ENCODE peak calls at places on chromosomes 12 and 14, in five cellular contexts. K is progenitor cell of endocrine pancreas, Z is heart left ventricle, Q is cardiac fibroblast, T is left ventricle myocardium inferior. W is an unnamed sample.

GRCh38 chr12:66493841-66494240 is 185.0 kb downstream of the GRIP1 start:
- DNase-seq in K (no peak), Z (no peak), Q (no peak), T (no peak), W (no peak)

GRCh38 chr12:93316623-93316971 is 61.1 kb upstream of the NUDT4 start:
- DNase-seq in K (no peak), Z (no peak), Q (no peak), T (no peak), W (no peak)

GRCh38 chr14:69315302-69315701 is 55.3 kb downstream of the GALNT16 start:
- DNase-seq in K (no peak), Z (peak; percentile 40), Q (peak; percentile 5), T (no peak), W (no peak)

GRCh38 chr12:5396541-5396940 is 35.4 kb upstream of the NTF3 start:
- DNase-seq in K (no peak), Z (no peak), Q (no peak), T (no peak), W (no peak)

GRCh38 chr14:35174342-35174741 is 52.0 kb downstream of the PRORP start:
- DNase-seq in K (no peak), Z (no peak), Q (no peak), T (no peak), W (no peak)

GRCh38 chr12:131761638-131762037 is 50.7 kb downstream of the SFSWAP start:
- DNase-seq in K (no peak), Z (no peak), Q (no peak), T (no peak), W (no peak)

GRCh38 chr12:130031571-130032189 is 127.9 kb upstream of the TMEM132D start:
- DNase-seq in K (peak; percentile 60), Z (no peak), Q (peak; percentile 21), T (peak; percentile 29), W (peak; percentile 28)

GRCh38 chr14:77026930-77027537 is 1.5 kb downstream of the IRF2BPL start:
- DNase-seq in K (peak; percentile 32), Z (peak; percentile 58), Q (peak; percentile 63), T (peak; percentile 54), W (peak; percentile 52)

GRCh38 chr14:91060472-91061308 is at the start of gene RPS6KA5:
- DNase-seq in K (peak; percentile 99), Z (peak; percentile 100), Q (peak; percentile 100), T (peak; percentile 100), W (peak; percentile 100)

GRCh38 chr12:64222011-64222765 is at the start of gene KICS2:
- DNase-seq in K (peak; percentile 78), Z (peak; percentile 94), Q (peak; percentile 95), T (peak; percentile 93), W (peak; percentile 93)

GRCh38 chr12:8483081-8483479 is 27.3 kb downstream of the CLEC6A start:
- DNase-seq in K (no peak), Z (no peak), Q (no peak), T (no peak), W (no peak)

GRCh38 chr12:56126732-56127239 is 1.3 kb upstream of the ESYT1 start:
- DNase-seq in K (no peak), Z (no peak), Q (no peak), T (no peak), W (no peak)

GRCh38 chr14:73059326-73059725 is 992 bp downstream of the RBM25 start:
- DNase-seq in K (no peak), Z (no peak), Q (peak; percentile 38), T (no peak), W (no peak)

GRCh38 chr12:13380297-13380696 is 183.8 kb downstream of the EMP1 start:
- DNase-seq in K (no peak), Z (no peak), Q (no peak), T (no peak), W (no peak)

GRCh38 chr14:103014466-103015319 is 42.7 kb downstream of the CDC42BPB start:
- DNase-seq in K (no peak), Z (no peak), Q (peak; percentile 63), T (no peak), W (no peak)

GRCh38 chr12:1013618-1014489 is 22.8 kb downstream of the ERC1 start:
- DNase-seq in K (no peak), Z (no peak), Q (peak; percentile 90), T (no peak), W (peak; percentile 66)

GRCh38 chr12:54558759-54559158 is 9.4 kb downstream of the PDE1B start:
- DNase-seq in K (no peak), Z (no peak), Q (no peak), T (no peak), W (no peak)

GRCh38 chr14:44898547-44898946 is 63.2 kb downstream of the KLHL28 start:
- DNase-seq in K (no peak), Z (no peak), Q (peak; percentile 32), T (no peak), W (no peak)

GRCh38 chr14:101462726-101463565 is 98.3 kb upstream of the DIO3 start:
- DNase-seq in K (peak; percentile 5), Z (no peak), Q (no peak), T (no peak), W (no peak)

GRCh38 chr14:90445011-90445410 is 48.2 kb downstream of the CALM1 start:
- DNase-seq in K (no peak), Z (no peak), Q (no peak), T (no peak), W (no peak)

GRCh38 chr12:22286569-22286968 is 47.9 kb downstream of the ST8SIA1 start:
- DNase-seq in K (no peak), Z (no peak), Q (peak; percentile 67), T (no peak), W (no peak)

GRCh38 chr12:43758247-43758727 is 303 bp downstream of the PUS7L start:
- DNase-seq in K (peak; percentile 15), Z (peak; percentile 30), Q (peak; percentile 43), T (no peak), W (no peak)

GRCh38 chr12:53985900-53986685 is 1.1 kb downstream of the HOXC10 start:
- DNase-seq in K (no peak), Z (no peak), Q (no peak), T (no peak), W (no peak)

GRCh38 chr14:67392728-67393314 is 19.1 kb downstream of the PLEK2 start:
- DNase-seq in K (no peak), Z (no peak), Q (no peak), T (no peak), W (peak; percentile 88)

GRCh38 chr12:111396726-111397445 is 8.8 kb upstream of the SH2B3 start:
- DNase-seq in K (peak; percentile 80), Z (peak; percentile 86), Q (peak; percentile 85), T (peak; percentile 88), W (peak; percentile 87)

GRCh38 chr14:41899416-41899815 is 292.7 kb downstream of the LRFN5 start:
- DNase-seq in K (no peak), Z (no peak), Q (no peak), T (no peak), W (no peak)

GRCh38 chr14:24436355-24437019 is 6.1 kb downstream of the SDR39U1 start:
- DNase-seq in K (no peak), Z (no peak), Q (peak; percentile 91), T (no peak), W (peak; percentile 64)

GRCh38 chr14:86938356-86938755 is 1054.6 kb downstream of the GALC start:
- DNase-seq in K (no peak), Z (no peak), Q (no peak), T (no peak), W (no peak)

GRCh38 chr12:44696542-44696941 is 179.6 kb downstream of the NELL2 start:
- DNase-seq in K (no peak), Z (no peak), Q (peak; percentile 2), T (no peak), W (no peak)

GRCh38 chr12:124442772-124443445 is 124.5 kb downstream of the NCOR2 start:
- DNase-seq in K (no peak), Z (no peak), Q (peak; percentile 93), T (no peak), W (no peak)

GRCh38 chr12:7162691-7163114 is 26.8 kb upstream of the PEX5 start:
- DNase-seq in K (peak; percentile 57), Z (peak; percentile 46), Q (peak; percentile 17), T (no peak), W (no peak)

GRCh38 chr14:95268350-95268749 is 51.4 kb downstream of the CLMN start:
- DNase-seq in K (no peak), Z (no peak), Q (no peak), T (no peak), W (no peak)

GRCh38 chr14:86035882-86036281 is 505.9 kb downstream of the FLRT2 start:
- DNase-seq in K (no peak), Z (no peak), Q (peak; percentile 26), T (no peak), W (no peak)

GRCh38 chr12:13959131-13959734 is 22.2 kb downstream of the GRIN2B start:
- DNase-seq in K (no peak), Z (peak; percentile 54), Q (no peak), T (peak; percentile 21), W (no peak)

GRCh38 chr14:73758392-73759182 is 44.4 kb upstream of the PNMA1 start:
- DNase-seq in K (peak; percentile 73), Z (peak; percentile 69), Q (peak; percentile 68), T (peak; percentile 67), W (peak; percentile 68)

W was measured in adrenal gland.